ENCODE peak calls at places on chromosomes 5 and 9, in four cellular contexts. One of them, this sample, is unnamed.
A peak's percentile ranks its signal among the peaks of the same experiment; 100 is the strongest.

GRCh38 chr5:140216468-140217074 is 41.6 kb downstream of the CYSTM1 start:
- DNase-seq in HepG2: no peak
- DNase-seq in A549: no peak
- DNase-seq in K562: peak; percentile 67
- DNase-seq in this sample: no peak

GRCh38 chr5:72126796-72127195 is 19.5 kb downstream of the MAP1B start:
- DNase-seq in HepG2: no peak
- DNase-seq in A549: no peak
- DNase-seq in K562: no peak
- DNase-seq in this sample: no peak

GRCh38 chr5:61207884-61208283 is 45.6 kb upstream of the SMIM15 start:
- DNase-seq in HepG2: no peak
- DNase-seq in A549: no peak
- DNase-seq in K562: no peak
- DNase-seq in this sample: no peak

GRCh38 chr5:5141625-5142527 is 1.7 kb downstream of the ADAMTS16 start:
- DNase-seq in HepG2: peak; percentile 55
- DNase-seq in A549: no peak
- DNase-seq in K562: peak; percentile 78
- DNase-seq in this sample: no peak

GRCh38 chr9:128372188-128372641 is 1.0 kb downstream of the URM1 start:
- DNase-seq in HepG2: no peak
- DNase-seq in A549: no peak
- DNase-seq in K562: no peak
- DNase-seq in this sample: no peak

GRCh38 chr9:96450613-96451544 is 910 bp downstream of the HABP4 start:
- DNase-seq in HepG2: peak; percentile 25
- DNase-seq in A549: peak; percentile 26
- DNase-seq in K562: no peak
- DNase-seq in this sample: peak; percentile 30

GRCh38 chr5:111172504-111172903 is 51.7 kb upstream of the CAMK4 start:
- DNase-seq in HepG2: no peak
- DNase-seq in A549: no peak
- DNase-seq in K562: peak; percentile 6
- DNase-seq in this sample: peak; percentile 26

GRCh38 chr9:26216702-26217101 is 538.5 kb upstream of the TUSC1 start:
- DNase-seq in HepG2: no peak
- DNase-seq in A549: no peak
- DNase-seq in K562: no peak
- DNase-seq in this sample: no peak

GRCh38 chr9:110142253-110142652 is 65.7 kb downstream of the C9orf152 start:
- DNase-seq in HepG2: no peak
- DNase-seq in A549: no peak
- DNase-seq in K562: no peak
- DNase-seq in this sample: no peak

GRCh38 chr5:179378441-179379271 is 33.4 kb upstream of the ADAMTS2 start:
- DNase-seq in HepG2: no peak
- DNase-seq in A549: no peak
- DNase-seq in K562: no peak
- DNase-seq in this sample: no peak

GRCh38 chr5:5605170-5605764 is 182.8 kb downstream of the ICE1 start:
- DNase-seq in HepG2: no peak
- DNase-seq in A549: no peak
- DNase-seq in K562: peak; percentile 15
- DNase-seq in this sample: no peak

GRCh38 chr9:126491256-126491879 is 122.4 kb upstream of the LMX1B start:
- DNase-seq in HepG2: peak; percentile 46
- DNase-seq in A549: no peak
- DNase-seq in K562: peak; percentile 71
- DNase-seq in this sample: no peak

GRCh38 chr9:134434896-134435506 is 108.7 kb downstream of the RXRA start:
- DNase-seq in HepG2: peak; percentile 97
- DNase-seq in A549: peak; percentile 65
- DNase-seq in K562: no peak
- DNase-seq in this sample: no peak

GRCh38 chr5:108278285-108279240 is 103.3 kb downstream of the FBXL17 start:
- DNase-seq in HepG2: no peak
- DNase-seq in A549: no peak
- DNase-seq in K562: no peak
- DNase-seq in this sample: peak; percentile 17

GRCh38 chr9:129604766-129605163 is 16.1 kb downstream of the C9orf50 start:
- DNase-seq in HepG2: no peak
- DNase-seq in A549: no peak
- DNase-seq in K562: no peak
- DNase-seq in this sample: no peak

GRCh38 chr5:90558344-90559192 is at the start of gene ADGRV1:
- DNase-seq in HepG2: peak; percentile 9
- DNase-seq in A549: peak; percentile 8
- DNase-seq in K562: peak; percentile 88
- DNase-seq in this sample: peak; percentile 97

GRCh38 chr9:20630241-20630943 is 8.1 kb upstream of the MLLT3 start:
- DNase-seq in HepG2: no peak
- DNase-seq in A549: no peak
- DNase-seq in K562: no peak
- DNase-seq in this sample: no peak

GRCh38 chr5:126695081-126695480 is 81.9 kb upstream of the LMNB1 start:
- DNase-seq in HepG2: no peak
- DNase-seq in A549: no peak
- DNase-seq in K562: no peak
- DNase-seq in this sample: no peak

GRCh38 chr5:149543361-149544198 is 7.7 kb downstream of the CSNK1A1 start:
- DNase-seq in HepG2: no peak
- DNase-seq in A549: no peak
- DNase-seq in K562: no peak
- DNase-seq in this sample: no peak

GRCh38 chr9:131578778-131579504 is 33.6 kb downstream of the PRRT1B start:
- DNase-seq in HepG2: no peak
- DNase-seq in A549: no peak
- DNase-seq in K562: no peak
- DNase-seq in this sample: no peak

GRCh38 chr5:1540831-1541661 is 17.3 kb upstream of the LPCAT1 start:
- DNase-seq in HepG2: no peak
- DNase-seq in A549: no peak
- DNase-seq in K562: no peak
- DNase-seq in this sample: no peak

GRCh38 chr5:64690417-64691151 is at the start of gene SHISAL2B:
- DNase-seq in HepG2: no peak
- DNase-seq in A549: peak; percentile 22
- DNase-seq in K562: no peak
- DNase-seq in this sample: peak; percentile 68

GRCh38 chr9:92954078-92954861 is 6.9 kb downstream of the FGD3 start:
- DNase-seq in HepG2: no peak
- DNase-seq in A549: no peak
- DNase-seq in K562: no peak
- DNase-seq in this sample: no peak

GRCh38 chr5:150488519-150489357 is 19.2 kb upstream of the NDST1 start:
- DNase-seq in HepG2: no peak
- DNase-seq in A549: no peak
- DNase-seq in K562: peak; percentile 79
- DNase-seq in this sample: no peak

GRCh38 chr5:1314564-1314982 is 19.7 kb upstream of the TERT start:
- DNase-seq in HepG2: no peak
- DNase-seq in A549: no peak
- DNase-seq in K562: no peak
- DNase-seq in this sample: no peak

GRCh38 chr9:121735065-121735791 is 83.8 kb downstream of the DAB2IP start:
- DNase-seq in HepG2: peak; percentile 62
- DNase-seq in A549: peak; percentile 77
- DNase-seq in K562: peak; percentile 20
- DNase-seq in this sample: peak; percentile 76

GRCh38 chr9:137138701-137139467 is at the start of gene GRIN1:
- DNase-seq in HepG2: no peak
- DNase-seq in A549: no peak
- DNase-seq in K562: peak; percentile 65
- DNase-seq in this sample: peak; percentile 55

GRCh38 chr5:15683332-15683731 is 183.4 kb downstream of the FBXL7 start:
- DNase-seq in HepG2: peak; percentile 2
- DNase-seq in A549: no peak
- DNase-seq in K562: peak; percentile 2
- DNase-seq in this sample: peak; percentile 73

GRCh38 chr9:4828776-4829175 is 36.0 kb downstream of the RCL1 start:
- DNase-seq in HepG2: peak; percentile 49
- DNase-seq in A549: no peak
- DNase-seq in K562: peak; percentile 52
- DNase-seq in this sample: no peak

GRCh38 chr9:134778841-134779411 is 101.7 kb upstream of the FCN2 start:
- DNase-seq in HepG2: peak; percentile 48
- DNase-seq in A549: peak; percentile 65
- DNase-seq in K562: peak; percentile 62
- DNase-seq in this sample: peak; percentile 86

GRCh38 chr9:17531642-17532254 is 47.1 kb upstream of the SH3GL2 start:
- DNase-seq in HepG2: peak; percentile 32
- DNase-seq in A549: peak; percentile 38
- DNase-seq in K562: peak; percentile 18
- DNase-seq in this sample: peak; percentile 52

GRCh38 chr9:101512116-101512515 is 21.5 kb upstream of the RNF20 start:
- DNase-seq in HepG2: no peak
- DNase-seq in A549: no peak
- DNase-seq in K562: no peak
- DNase-seq in this sample: no peak

GRCh38 chr5:96881511-96882115 is 5.3 kb downstream of the ERAP2 start:
- DNase-seq in HepG2: no peak
- DNase-seq in A549: no peak
- DNase-seq in K562: peak; percentile 62
- DNase-seq in this sample: no peak

GRCh38 chr9:127390563-127390962 is 6.4 kb upstream of the SLC2A8 start:
- DNase-seq in HepG2: peak; percentile 93
- DNase-seq in A549: no peak
- DNase-seq in K562: peak; percentile 39
- DNase-seq in this sample: no peak

GRCh38 chr9:100308965-100309564 is 43.7 kb downstream of the TEX10 start:
- DNase-seq in HepG2: no peak
- DNase-seq in A549: no peak
- DNase-seq in K562: no peak
- DNase-seq in this sample: no peak

GRCh38 chr9:113775714-113776113 is 100.4 kb upstream of the ZNF618 start:
- DNase-seq in HepG2: no peak
- DNase-seq in A549: no peak
- DNase-seq in K562: no peak
- DNase-seq in this sample: no peak

GRCh38 chr5:71587709-71588532 is 781 bp downstream of the MCCC2 start:
- DNase-seq in HepG2: peak; percentile 21
- DNase-seq in A549: no peak
- DNase-seq in K562: peak; percentile 53
- DNase-seq in this sample: peak; percentile 13

GRCh38 chr9:120692901-120693573 is 21.2 kb downstream of the MEGF9 start:
- DNase-seq in HepG2: no peak
- DNase-seq in A549: no peak
- DNase-seq in K562: no peak
- DNase-seq in this sample: no peak

GRCh38 chr5:129094924-129095797 is 612 bp downstream of the ISOC1 start:
- DNase-seq in HepG2: peak; percentile 80
- DNase-seq in A549: peak; percentile 22
- DNase-seq in K562: peak; percentile 80
- DNase-seq in this sample: peak; percentile 60

GRCh38 chr9:98442114-98442513 is 186.7 kb upstream of the TBC1D2 start:
- DNase-seq in HepG2: no peak
- DNase-seq in A549: no peak
- DNase-seq in K562: peak; percentile 64
- DNase-seq in this sample: peak; percentile 33
- TF ChIP-seq HMGXB4 in HepG2: no peak
- TF ChIP-seq HMGXB4 in A549: no peak
- TF ChIP-seq HMGXB4 in K562: no peak
- TF ChIP-seq HMGXB4 in this sample: no peak

GRCh38 chr5:159440948-159441347 is 110.7 kb upstream of the IL12B start:
- DNase-seq in HepG2: no peak
- DNase-seq in A549: no peak
- DNase-seq in K562: no peak
- DNase-seq in this sample: no peak

GRCh38 chr5:159440235-159440634 is 109.9 kb upstream of the IL12B start:
- DNase-seq in HepG2: no peak
- DNase-seq in A549: no peak
- DNase-seq in K562: peak; percentile 4
- DNase-seq in this sample: no peak

GRCh38 chr5:159439002-159439401 is 108.7 kb upstream of the IL12B start:
- DNase-seq in HepG2: no peak
- DNase-seq in A549: no peak
- DNase-seq in K562: no peak
- DNase-seq in this sample: no peak

GRCh38 chr5:159442210-159442850 is 112.0 kb upstream of the IL12B start:
- DNase-seq in HepG2: no peak
- DNase-seq in A549: no peak
- DNase-seq in K562: no peak
- DNase-seq in this sample: peak; percentile 24

DNA sequence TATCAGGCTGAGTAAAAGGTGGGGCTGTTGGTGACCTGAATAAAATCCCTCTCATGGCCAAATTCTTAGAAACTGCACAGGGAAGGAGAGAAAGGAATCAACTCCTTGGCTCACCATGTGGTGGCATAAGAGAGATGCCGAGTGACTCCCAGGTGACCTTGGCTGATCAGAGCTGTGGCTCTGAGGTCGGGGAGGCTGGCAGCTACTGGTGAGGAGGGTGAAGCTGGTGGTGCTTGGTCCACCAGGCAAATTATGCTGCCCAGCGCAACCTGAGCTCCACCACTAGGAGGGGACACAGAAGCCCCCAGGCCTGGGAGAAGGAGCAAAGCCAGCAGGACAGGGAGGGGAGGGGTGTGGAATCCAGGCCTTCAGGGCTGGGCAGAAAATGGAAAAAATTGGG is 111.2 kb upstream of the IL12B start:
- DNase-seq in HepG2: peak; percentile 16
- DNase-seq in A549: peak; percentile 74
- DNase-seq in K562: peak; percentile 5
- DNase-seq in this sample: peak; percentile 55
- TF ChIP-seq HMGXB4 in HepG2: no peak
- TF ChIP-seq HMGXB4 in A549: no peak
- TF ChIP-seq HMGXB4 in K562: no peak
- TF ChIP-seq HMGXB4 in this sample: no peak

GRCh38 chr5:53643445-53643844 is 83.0 kb downstream of the NDUFS4 start:
- DNase-seq in HepG2: no peak
- DNase-seq in A549: no peak
- DNase-seq in K562: no peak
- DNase-seq in this sample: no peak
- TF ChIP-seq HMGXB4 in HepG2: no peak
- TF ChIP-seq HMGXB4 in A549: no peak
- TF ChIP-seq HMGXB4 in K562: no peak
- TF ChIP-seq HMGXB4 in this sample: no peak

DNA sequence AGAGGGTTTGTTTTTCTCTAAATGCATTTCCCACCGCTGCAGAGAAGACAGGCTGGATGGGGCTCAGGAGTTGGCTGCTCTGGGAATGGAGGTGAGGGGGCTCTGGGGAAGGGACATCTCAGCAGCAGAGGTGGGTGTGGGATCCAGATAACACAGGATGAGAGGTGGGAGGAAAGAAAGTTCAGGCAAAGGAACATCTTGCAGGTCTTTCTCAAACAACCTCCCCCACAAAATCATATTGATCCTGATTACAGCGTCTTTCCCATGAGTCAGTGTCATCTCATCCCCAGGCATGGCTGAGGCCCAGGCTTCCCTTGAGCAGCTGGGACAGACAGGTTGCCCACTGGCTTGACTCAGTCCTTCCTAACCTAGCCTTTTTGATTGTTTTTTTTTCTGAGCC is 11.3 kb upstream of the ACSL6 start:
- DNase-seq in HepG2: no peak
- DNase-seq in A549: no peak
- DNase-seq in K562: peak; percentile 34
- DNase-seq in this sample: no peak
- TF ChIP-seq HMGXB4 in HepG2: no peak
- TF ChIP-seq HMGXB4 in A549: no peak
- TF ChIP-seq HMGXB4 in K562: no peak
- TF ChIP-seq HMGXB4 in this sample: no peak

This sample was measured in WTC11.